ENCODE peak calls at places on chromosomes 6 and 20, in five cellular contexts. F is AG04450, W is IMR-90, V is transverse colon, I is neural progenitor cell. N is an unnamed sample.
A peak's percentile ranks its signal among the peaks of the same experiment; 100 is the strongest.

GRCh38 chr20:45311589-45312211 is 3.6 kb upstream of the MATN4 start:
- DNase-seq in V (peak; percentile 68), W (peak; percentile 42), I (peak; percentile 85), F (no peak), N (peak; percentile 64)

GRCh38 chr6:157995458-157995857 is 13.8 kb downstream of the SYNJ2 start:
- DNase-seq in V (no peak), F (no peak), I (no peak), W (no peak), N (no peak)

GRCh38 chr20:2301164-2301622 is 5.4 kb downstream of the TGM3 start:
- DNase-seq in W (no peak), I (no peak), F (no peak), V (peak; percentile 35), N (no peak)

GRCh38 chr6:136761227-136761922 is 30.9 kb downstream of the MAP3K5 start:
- DNase-seq in F (no peak), I (no peak), V (no peak), W (peak; percentile 36), N (no peak)

GRCh38 chr6:23498013-23498412 is 628.0 kb upstream of the NRSN1 start:
- DNase-seq in I (no peak), V (no peak), W (peak; percentile 60), F (peak; percentile 20), N (no peak)

GRCh38 chr20:34703573-34704176 is 469 bp upstream of the TP53INP2 start:
- DNase-seq in I (peak; percentile 33), W (peak; percentile 37), F (no peak), V (peak; percentile 58), N (no peak)

GRCh38 chr6:33724281-33725023 is 13.0 kb upstream of the UQCC2 start:
- DNase-seq in F (no peak), W (no peak), V (no peak), I (no peak), N (no peak)

GRCh38 chr20:62607366-62608217 is 34.7 kb upstream of the SLCO4A1 start:
- DNase-seq in F (no peak), W (no peak), V (no peak), I (no peak), N (no peak)

GRCh38 chr6:52994031-52994788 is 874 bp downstream of the GSTA4 start:
- DNase-seq in W (peak; percentile 51), I (peak; percentile 47), V (peak; percentile 19), F (no peak), N (peak; percentile 46)

GRCh38 chr20:22106308-22106938 is 401.0 kb downstream of the PAX1 start:
- DNase-seq in V (no peak), F (no peak), I (peak; percentile 50), W (no peak), N (no peak)

GRCh38 chr6:161682982-161683381 is 409.1 kb upstream of the AGPAT4 start:
- DNase-seq in W (no peak), F (no peak), V (no peak), I (no peak), N (no peak)

GRCh38 chr6:52570291-52570700 is 6.6 kb downstream of the TRAM2 start:
- DNase-seq in F (no peak), V (peak; percentile 33), I (no peak), W (no peak), N (peak; percentile 18)

GRCh38 chr6:83068628-83069027 is 1.2 kb downstream of the DOP1A start:
- DNase-seq in F (no peak), I (no peak), V (no peak), W (no peak), N (no peak)
- H3K4me3 ChIP-seq in F (peak overlapping the region; percentile 85), I (peak overlapping the region; percentile 72), V (peak overlapping the region; percentile 72), W (peak overlapping the region; percentile 89), N (peak overlapping the region; percentile 73)

DNA sequence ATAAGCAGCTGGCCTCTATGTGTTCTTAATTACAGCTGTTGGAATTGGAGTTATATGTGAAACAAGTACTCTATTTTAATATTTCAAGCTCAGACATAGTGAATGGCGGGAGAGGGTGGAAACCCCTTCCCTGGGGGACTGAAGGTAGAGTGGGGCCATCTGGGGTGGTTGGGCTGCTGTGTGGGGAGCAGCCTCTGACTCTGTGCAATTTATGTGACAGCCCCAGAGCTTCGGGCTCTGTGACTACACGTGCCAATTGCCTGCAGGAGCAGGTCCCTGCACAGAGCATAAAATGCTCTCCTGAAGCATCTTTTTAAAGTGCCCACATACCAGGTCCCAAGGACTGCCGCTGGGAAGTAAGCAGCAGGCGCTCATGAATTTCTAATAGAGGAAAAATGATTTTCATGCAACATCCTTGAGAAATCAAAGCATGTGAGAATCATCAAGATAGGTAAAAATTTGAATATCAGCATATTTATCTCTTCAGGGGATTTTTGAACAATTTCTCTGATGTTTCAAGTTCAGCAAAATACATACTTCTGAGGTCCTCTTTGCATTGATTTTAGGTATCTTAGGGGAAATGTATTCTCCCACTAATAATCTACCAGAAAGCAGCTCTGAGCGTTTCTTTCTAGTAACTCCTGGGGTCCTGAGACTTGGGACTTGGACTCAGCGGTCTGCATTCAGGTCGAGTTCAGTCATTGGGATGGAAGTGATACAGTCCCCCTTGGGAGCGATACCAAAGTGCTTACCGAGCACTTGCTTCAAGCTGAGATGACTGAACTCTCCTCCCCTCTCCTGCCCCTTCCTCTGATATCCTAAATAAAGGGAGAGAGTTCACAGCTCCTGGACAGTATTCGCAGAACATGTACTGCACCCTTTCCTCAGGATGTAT is 40.0 kb downstream of the ALDH8A1 start:
- DNase-seq in F (no peak), W (no peak), I (no peak), V (no peak), N (no peak)
- H3K4me3 ChIP-seq in F (no peak overlapping the region), W (no peak overlapping the region), I (no peak overlapping the region), V (no peak overlapping the region), N (no peak overlapping the region)

GRCh38 chr6:6624269-6624668 is 35.7 kb downstream of the LY86 start:
- DNase-seq in I (no peak), W (no peak), F (no peak), V (no peak), N (no peak)

GRCh38 chr6:6620752-6621151 is 32.2 kb downstream of the LY86 start:
- DNase-seq in V (no peak), I (no peak), W (no peak), F (no peak), N (no peak)

GRCh38 chr6:6619415-6619814 is 30.9 kb downstream of the LY86 start:
- DNase-seq in I (no peak), V (no peak), W (no peak), F (no peak), N (no peak)

GRCh38 chr6:6623553-6623952 is 35.0 kb downstream of the LY86 start:
- DNase-seq in W (no peak), F (no peak), I (no peak), V (no peak), N (no peak)

DNA sequence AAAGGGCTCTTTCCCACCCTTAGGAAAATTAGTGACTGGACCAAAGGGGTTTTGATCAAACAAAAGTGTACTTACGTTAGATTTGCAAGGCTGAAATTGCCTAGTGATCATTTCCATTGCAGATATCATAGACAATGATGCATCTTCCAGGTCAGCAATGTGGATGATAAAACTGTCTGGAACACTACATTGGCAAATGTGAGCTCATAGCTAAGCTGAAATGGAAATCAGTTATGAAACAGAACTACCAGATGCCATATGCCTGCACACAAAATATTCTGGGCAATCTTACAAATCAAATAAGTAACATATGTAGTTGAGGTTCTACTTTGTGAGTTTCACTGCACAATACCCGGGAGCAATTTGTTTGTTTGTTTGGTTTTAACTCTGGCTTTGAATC is 34.0 kb downstream of the LY86 start:
- DNase-seq in F (no peak), I (no peak), W (no peak), V (no peak), N (no peak)
- H3K4me3 ChIP-seq in F (no peak overlapping the region), I (no peak overlapping the region), W (no peak overlapping the region), V (no peak overlapping the region), N (no peak overlapping the region)

DNA sequence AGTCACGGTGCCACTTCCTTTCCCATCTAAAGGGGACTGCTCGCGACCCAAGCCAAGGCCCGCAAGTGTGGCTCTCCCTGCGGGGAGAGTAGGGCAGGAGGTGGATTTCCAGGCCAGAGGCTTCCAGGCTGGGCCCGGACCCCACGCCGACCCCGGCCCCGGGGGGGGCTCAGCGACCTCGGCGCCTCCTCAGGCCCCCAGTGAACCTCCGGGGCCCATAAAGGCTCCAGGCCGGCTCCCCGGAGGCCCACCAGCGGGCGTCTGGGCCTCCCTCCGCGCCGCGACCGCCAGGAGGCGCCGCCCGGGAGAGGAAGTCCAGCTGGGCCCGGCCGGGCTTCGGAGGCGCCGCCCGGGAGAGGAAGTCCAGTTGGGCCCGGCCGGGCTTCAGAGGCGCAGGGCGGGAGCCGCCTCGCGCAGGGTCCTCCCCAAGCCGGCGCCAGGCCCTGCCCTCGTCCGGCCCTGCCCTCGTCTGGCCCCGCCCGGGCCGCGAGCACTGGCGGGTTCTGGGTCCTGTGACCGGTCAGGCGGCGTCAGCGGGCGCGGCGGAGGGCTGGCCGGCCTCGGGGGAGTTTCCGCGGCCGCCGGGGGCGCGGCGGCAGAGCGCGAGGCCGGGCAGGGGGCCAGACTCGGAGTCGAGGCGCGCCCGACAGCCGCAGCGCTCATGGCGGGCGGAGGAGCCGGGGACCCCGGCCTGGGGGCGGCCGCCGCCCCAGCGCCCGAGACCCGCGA is at the start of gene RAB32:
- DNase-seq in I (peak; percentile 93), F (peak; percentile 84), V (peak; percentile 93), W (peak; percentile 95), N (peak; percentile 28)
- H3K4me3 ChIP-seq in I (peak within 1 kb of the TSS; percentile 82), F (peak within 1 kb of the TSS; percentile 93), V (peak within 1 kb of the TSS; percentile 64), W (peak within 1 kb of the TSS; percentile 76), N (peak within 1 kb of the TSS; percentile 15)

DNA sequence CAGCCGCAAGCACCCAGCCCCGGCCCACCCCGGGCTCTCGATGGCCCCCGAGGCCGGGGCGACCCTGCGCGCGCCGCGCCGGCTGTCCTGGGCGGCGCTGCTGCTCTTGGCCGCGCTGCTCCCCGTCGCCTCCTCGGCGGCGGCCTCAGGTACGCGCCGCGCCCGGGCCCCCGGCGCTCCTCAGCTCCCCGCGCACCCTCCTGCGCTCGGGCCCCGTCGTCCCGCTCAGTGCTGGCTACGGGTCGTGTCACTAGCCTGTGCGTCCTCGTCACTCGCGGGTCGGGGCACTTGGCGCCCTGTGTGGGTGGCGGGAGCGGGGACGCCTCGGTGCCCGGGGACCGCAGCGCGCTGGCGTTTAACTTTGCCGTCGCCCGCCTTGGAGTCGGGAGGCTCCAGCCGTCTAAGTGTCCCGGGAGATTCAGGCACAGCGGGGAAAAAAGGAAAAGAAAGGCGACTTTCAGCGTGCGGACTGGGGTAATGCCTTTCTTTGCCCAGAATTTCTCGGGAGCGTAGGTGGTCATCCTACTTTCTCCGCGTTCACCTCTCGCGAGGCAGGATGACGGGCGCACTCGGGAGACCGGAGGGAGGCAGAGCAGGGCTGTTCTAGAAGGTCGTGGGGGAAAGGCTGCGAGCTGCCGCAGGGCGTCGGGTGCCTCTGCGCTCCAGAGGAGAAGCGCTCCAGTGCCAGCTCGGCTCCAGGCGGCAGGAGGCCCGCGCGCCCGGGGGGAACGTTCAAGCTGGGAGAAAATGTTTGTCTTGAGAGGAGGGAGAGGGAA is 545 bp downstream of the FNDC1 start:
- DNase-seq in W (peak; percentile 14), V (no peak), I (peak; percentile 75), F (no peak), N (no peak)
- H3K4me3 ChIP-seq in W (peak overlapping the region; percentile 34), V (peak overlapping the region; percentile 37), I (peak overlapping the region; percentile 49), F (peak overlapping the region; percentile 10), N (peak overlapping the region; percentile 20)